ENCODE peak calls at places on chromosomes 3 and 15, in ten cellular contexts. One of them, this sample, is unnamed.

GRCh38 chr3:186955898-186956696 is 25.8 kb downstream of the ST6GAL1 start:
- DNase-seq in AG08395: no peak
- DNase-seq in progenitor cell of endocrine pancreas: no peak
- DNase-seq in foreskin melanocyte: no peak
- DNase-seq in left lung: no peak
- DNase-seq in Caki2: no peak
- DNase-seq in sciatic nerve: no peak
- DNase-seq in NCI-H748 treated with DMSO at 0.1 percent for 48 hours: no peak
- DNase-seq in cardiac septum: peak; percentile 65
- DNase-seq in NCI-H1105: no peak
- DNase-seq in this sample: no peak

GRCh38 chr3:33131328-33132018 is 17.7 kb downstream of the CRTAP start:
- DNase-seq in AG08395: peak; percentile 75
- DNase-seq in NCI-H1105: peak; percentile 5
- DNase-seq in cardiac septum: no peak
- DNase-seq in left lung: no peak
- DNase-seq in Caki2: peak; percentile 35
- DNase-seq in progenitor cell of endocrine pancreas: peak; percentile 33
- DNase-seq in sciatic nerve: no peak
- DNase-seq in foreskin melanocyte: peak; percentile 66
- DNase-seq in NCI-H748 treated with DMSO at 0.1 percent for 48 hours: peak; percentile 31
- DNase-seq in this sample: peak; percentile 46

GRCh38 chr3:163878396-163878795 is 1199.9 kb downstream of the SI start:
- DNase-seq in cardiac septum: no peak
- DNase-seq in progenitor cell of endocrine pancreas: no peak
- DNase-seq in Caki2: peak; percentile 21
- DNase-seq in left lung: no peak
- DNase-seq in NCI-H1105: no peak
- DNase-seq in sciatic nerve: no peak
- DNase-seq in AG08395: no peak
- DNase-seq in foreskin melanocyte: no peak
- DNase-seq in NCI-H748 treated with DMSO at 0.1 percent for 48 hours: no peak
- DNase-seq in this sample: no peak

GRCh38 chr3:13491206-13491974 is 11.3 kb downstream of the HDAC11 start:
- DNase-seq in cardiac septum: peak; percentile 66
- DNase-seq in NCI-H748 treated with DMSO at 0.1 percent for 48 hours: no peak
- DNase-seq in AG08395: no peak
- DNase-seq in sciatic nerve: peak; percentile 51
- DNase-seq in Caki2: no peak
- DNase-seq in foreskin melanocyte: no peak
- DNase-seq in left lung: no peak
- DNase-seq in progenitor cell of endocrine pancreas: no peak
- DNase-seq in NCI-H1105: no peak
- DNase-seq in this sample: no peak

GRCh38 chr3:183988216-183988790 is 29.4 kb downstream of the ABCC5 start:
- DNase-seq in AG08395: no peak
- DNase-seq in left lung: no peak
- DNase-seq in cardiac septum: no peak
- DNase-seq in sciatic nerve: no peak
- DNase-seq in NCI-H1105: no peak
- DNase-seq in progenitor cell of endocrine pancreas: no peak
- DNase-seq in NCI-H748 treated with DMSO at 0.1 percent for 48 hours: no peak
- DNase-seq in Caki2: no peak
- DNase-seq in foreskin melanocyte: no peak
- DNase-seq in this sample: no peak

GRCh38 chr3:72418149-72418686 is 430.0 kb downstream of the SHQ1 start:
- DNase-seq in sciatic nerve: no peak
- DNase-seq in NCI-H748 treated with DMSO at 0.1 percent for 48 hours: no peak
- DNase-seq in Caki2: no peak
- DNase-seq in left lung: no peak
- DNase-seq in progenitor cell of endocrine pancreas: no peak
- DNase-seq in foreskin melanocyte: peak; percentile 19
- DNase-seq in cardiac septum: no peak
- DNase-seq in AG08395: no peak
- DNase-seq in NCI-H1105: no peak
- DNase-seq in this sample: no peak

GRCh38 chr3:58022490-58022889 is 14.3 kb downstream of the FLNB start:
- DNase-seq in left lung: no peak
- DNase-seq in cardiac septum: no peak
- DNase-seq in progenitor cell of endocrine pancreas: no peak
- DNase-seq in foreskin melanocyte: no peak
- DNase-seq in AG08395: no peak
- DNase-seq in sciatic nerve: no peak
- DNase-seq in NCI-H1105: no peak
- DNase-seq in NCI-H748 treated with DMSO at 0.1 percent for 48 hours: no peak
- DNase-seq in Caki2: no peak
- DNase-seq in this sample: no peak

GRCh38 chr3:46239301-46239938 is 2.8 kb upstream of the CCR3 start:
- DNase-seq in NCI-H748 treated with DMSO at 0.1 percent for 48 hours: no peak
- DNase-seq in progenitor cell of endocrine pancreas: no peak
- DNase-seq in foreskin melanocyte: no peak
- DNase-seq in cardiac septum: no peak
- DNase-seq in left lung: no peak
- DNase-seq in AG08395: no peak
- DNase-seq in NCI-H1105: no peak
- DNase-seq in sciatic nerve: no peak
- DNase-seq in Caki2: no peak
- DNase-seq in this sample: no peak

GRCh38 chr15:33310481-33311311 is at the start of gene RYR3:
- DNase-seq in NCI-H1105: peak; percentile 11
- DNase-seq in foreskin melanocyte: no peak
- DNase-seq in sciatic nerve: no peak
- DNase-seq in progenitor cell of endocrine pancreas: peak; percentile 22
- DNase-seq in AG08395: no peak
- DNase-seq in left lung: peak; percentile 68
- DNase-seq in cardiac septum: no peak
- DNase-seq in NCI-H748 treated with DMSO at 0.1 percent for 48 hours: peak; percentile 44
- DNase-seq in Caki2: peak; percentile 71
- DNase-seq in this sample: no peak

GRCh38 chr3:64530434-64531049 is 157.3 kb downstream of the ADAMTS9 start:
- DNase-seq in sciatic nerve: peak; percentile 84
- DNase-seq in progenitor cell of endocrine pancreas: peak; percentile 39
- DNase-seq in AG08395: peak; percentile 84
- DNase-seq in NCI-H748 treated with DMSO at 0.1 percent for 48 hours: no peak
- DNase-seq in Caki2: peak; percentile 21
- DNase-seq in left lung: no peak
- DNase-seq in cardiac septum: no peak
- DNase-seq in NCI-H1105: peak; percentile 1
- DNase-seq in foreskin melanocyte: peak; percentile 48
- DNase-seq in this sample: peak; percentile 9

GRCh38 chr3:127137113-127137512 is 55.8 kb upstream of the PRR23E start:
- DNase-seq in Caki2: no peak
- DNase-seq in progenitor cell of endocrine pancreas: no peak
- DNase-seq in left lung: no peak
- DNase-seq in NCI-H1105: no peak
- DNase-seq in AG08395: no peak
- DNase-seq in foreskin melanocyte: no peak
- DNase-seq in sciatic nerve: no peak
- DNase-seq in cardiac septum: peak; percentile 75
- DNase-seq in NCI-H748 treated with DMSO at 0.1 percent for 48 hours: no peak
- DNase-seq in this sample: no peak

GRCh38 chr3:151837057-151837456 is 23.1 kb downstream of the AADAC start:
- DNase-seq in left lung: no peak
- DNase-seq in AG08395: peak; percentile 55
- DNase-seq in sciatic nerve: no peak
- DNase-seq in NCI-H1105: no peak
- DNase-seq in cardiac septum: no peak
- DNase-seq in NCI-H748 treated with DMSO at 0.1 percent for 48 hours: no peak
- DNase-seq in foreskin melanocyte: no peak
- DNase-seq in progenitor cell of endocrine pancreas: no peak
- DNase-seq in Caki2: peak; percentile 65
- DNase-seq in this sample: no peak

GRCh38 chr3:180700941-180701340 is 21.7 kb upstream of the CCDC39 start:
- DNase-seq in AG08395: no peak
- DNase-seq in NCI-H748 treated with DMSO at 0.1 percent for 48 hours: no peak
- DNase-seq in sciatic nerve: no peak
- DNase-seq in NCI-H1105: no peak
- DNase-seq in foreskin melanocyte: no peak
- DNase-seq in left lung: no peak
- DNase-seq in progenitor cell of endocrine pancreas: no peak
- DNase-seq in cardiac septum: no peak
- DNase-seq in Caki2: no peak
- DNase-seq in this sample: no peak

GRCh38 chr3:193744822-193745684 is 152.0 kb downstream of the OPA1 start:
- DNase-seq in cardiac septum: no peak
- DNase-seq in progenitor cell of endocrine pancreas: no peak
- DNase-seq in foreskin melanocyte: no peak
- DNase-seq in left lung: no peak
- DNase-seq in sciatic nerve: no peak
- DNase-seq in Caki2: no peak
- DNase-seq in NCI-H748 treated with DMSO at 0.1 percent for 48 hours: no peak
- DNase-seq in AG08395: no peak
- DNase-seq in NCI-H1105: no peak
- DNase-seq in this sample: no peak

GRCh38 chr3:111768571-111769100 is 90.4 kb upstream of the PHLDB2 start:
- DNase-seq in sciatic nerve: no peak
- DNase-seq in AG08395: no peak
- DNase-seq in progenitor cell of endocrine pancreas: no peak
- DNase-seq in NCI-H748 treated with DMSO at 0.1 percent for 48 hours: no peak
- DNase-seq in left lung: no peak
- DNase-seq in cardiac septum: no peak
- DNase-seq in NCI-H1105: no peak
- DNase-seq in foreskin melanocyte: peak; percentile 98
- DNase-seq in Caki2: peak; percentile 80
- DNase-seq in this sample: no peak

GRCh38 chr3:157906627-157907026 is 199.6 kb downstream of the SHOX2 start:
- DNase-seq in cardiac septum: no peak
- DNase-seq in foreskin melanocyte: no peak
- DNase-seq in AG08395: peak; percentile 74
- DNase-seq in NCI-H1105: no peak
- DNase-seq in Caki2: no peak
- DNase-seq in NCI-H748 treated with DMSO at 0.1 percent for 48 hours: no peak
- DNase-seq in left lung: no peak
- DNase-seq in sciatic nerve: no peak
- DNase-seq in progenitor cell of endocrine pancreas: no peak
- DNase-seq in this sample: no peak

GRCh38 chr3:177646749-177647148 is 449.5 kb upstream of the TBL1XR1 start:
- DNase-seq in foreskin melanocyte: no peak
- DNase-seq in progenitor cell of endocrine pancreas: no peak
- DNase-seq in sciatic nerve: no peak
- DNase-seq in AG08395: no peak
- DNase-seq in cardiac septum: no peak
- DNase-seq in NCI-H748 treated with DMSO at 0.1 percent for 48 hours: no peak
- DNase-seq in left lung: no peak
- DNase-seq in Caki2: peak; percentile 19
- DNase-seq in NCI-H1105: no peak
- DNase-seq in this sample: no peak

GRCh38 chr3:115233021-115233420 is 85.9 kb upstream of the ZBTB20 start:
- DNase-seq in left lung: no peak
- DNase-seq in NCI-H1105: no peak
- DNase-seq in NCI-H748 treated with DMSO at 0.1 percent for 48 hours: no peak
- DNase-seq in Caki2: no peak
- DNase-seq in foreskin melanocyte: no peak
- DNase-seq in cardiac septum: no peak
- DNase-seq in AG08395: peak; percentile 11
- DNase-seq in sciatic nerve: no peak
- DNase-seq in progenitor cell of endocrine pancreas: no peak
- DNase-seq in this sample: no peak

GRCh38 chr3:61967019-61967418 is 405.6 kb downstream of the PTPRG start:
- DNase-seq in Caki2: no peak
- DNase-seq in left lung: no peak
- DNase-seq in foreskin melanocyte: no peak
- DNase-seq in NCI-H1105: no peak
- DNase-seq in sciatic nerve: no peak
- DNase-seq in NCI-H748 treated with DMSO at 0.1 percent for 48 hours: no peak
- DNase-seq in AG08395: no peak
- DNase-seq in progenitor cell of endocrine pancreas: no peak
- DNase-seq in cardiac septum: no peak
- DNase-seq in this sample: no peak

GRCh38 chr3:42490243-42490642 is 12.2 kb upstream of the VIPR1 start:
- DNase-seq in NCI-H1105: no peak
- DNase-seq in progenitor cell of endocrine pancreas: no peak
- DNase-seq in AG08395: no peak
- DNase-seq in Caki2: no peak
- DNase-seq in sciatic nerve: no peak
- DNase-seq in foreskin melanocyte: no peak
- DNase-seq in left lung: peak; percentile 78
- DNase-seq in NCI-H748 treated with DMSO at 0.1 percent for 48 hours: no peak
- DNase-seq in cardiac septum: peak; percentile 81
- DNase-seq in this sample: no peak

GRCh38 chr15:78968539-78969271 is 23.9 kb upstream of the CTSH start:
- DNase-seq in Caki2: no peak
- DNase-seq in foreskin melanocyte: no peak
- DNase-seq in left lung: no peak
- DNase-seq in cardiac septum: no peak
- DNase-seq in NCI-H1105: no peak
- DNase-seq in sciatic nerve: no peak
- DNase-seq in NCI-H748 treated with DMSO at 0.1 percent for 48 hours: peak; percentile 1
- DNase-seq in AG08395: no peak
- DNase-seq in progenitor cell of endocrine pancreas: no peak
- DNase-seq in this sample: no peak

GRCh38 chr3:14772533-14773138 is 46.1 kb upstream of the FGD5 start:
- DNase-seq in Caki2: no peak
- DNase-seq in AG08395: no peak
- DNase-seq in foreskin melanocyte: no peak
- DNase-seq in NCI-H1105: no peak
- DNase-seq in progenitor cell of endocrine pancreas: no peak
- DNase-seq in sciatic nerve: no peak
- DNase-seq in cardiac septum: peak; percentile 67
- DNase-seq in left lung: no peak
- DNase-seq in NCI-H748 treated with DMSO at 0.1 percent for 48 hours: no peak
- DNase-seq in this sample: no peak

GRCh38 chr15:81279621-81280051 is 44.3 kb downstream of the STARD5 start:
- DNase-seq in Caki2: peak; percentile 57
- DNase-seq in sciatic nerve: no peak
- DNase-seq in cardiac septum: no peak
- DNase-seq in progenitor cell of endocrine pancreas: no peak
- DNase-seq in AG08395: no peak
- DNase-seq in NCI-H1105: no peak
- DNase-seq in NCI-H748 treated with DMSO at 0.1 percent for 48 hours: no peak
- DNase-seq in foreskin melanocyte: no peak
- DNase-seq in left lung: no peak
- DNase-seq in this sample: no peak

GRCh38 chr3:29291982-29292363 is 11.1 kb downstream of the RBMS3 start:
- DNase-seq in left lung: no peak
- DNase-seq in foreskin melanocyte: no peak
- DNase-seq in Caki2: no peak
- DNase-seq in AG08395: no peak
- DNase-seq in progenitor cell of endocrine pancreas: no peak
- DNase-seq in cardiac septum: no peak
- DNase-seq in NCI-H748 treated with DMSO at 0.1 percent for 48 hours: no peak
- DNase-seq in sciatic nerve: no peak
- DNase-seq in NCI-H1105: no peak
- DNase-seq in this sample: no peak

GRCh38 chr15:52563499-52564060 is 5.2 kb downstream of the ARPP19 start:
- DNase-seq in left lung: no peak
- DNase-seq in AG08395: no peak
- DNase-seq in NCI-H748 treated with DMSO at 0.1 percent for 48 hours: peak; percentile 60
- DNase-seq in sciatic nerve: no peak
- DNase-seq in NCI-H1105: no peak
- DNase-seq in progenitor cell of endocrine pancreas: no peak
- DNase-seq in foreskin melanocyte: peak; percentile 60
- DNase-seq in Caki2: no peak
- DNase-seq in cardiac septum: no peak
- DNase-seq in this sample: no peak

GRCh38 chr3:39269528-39269927 is 10.3 kb downstream of the CX3CR1 start:
- DNase-seq in left lung: no peak
- DNase-seq in NCI-H748 treated with DMSO at 0.1 percent for 48 hours: no peak
- DNase-seq in foreskin melanocyte: no peak
- DNase-seq in cardiac septum: no peak
- DNase-seq in Caki2: no peak
- DNase-seq in NCI-H1105: no peak
- DNase-seq in AG08395: no peak
- DNase-seq in sciatic nerve: no peak
- DNase-seq in progenitor cell of endocrine pancreas: no peak
- DNase-seq in this sample: no peak

GRCh38 chr3:185319801-185320200 is 43.1 kb upstream of the MAP3K13 start:
- DNase-seq in AG08395: no peak
- DNase-seq in Caki2: no peak
- DNase-seq in NCI-H1105: no peak
- DNase-seq in NCI-H748 treated with DMSO at 0.1 percent for 48 hours: no peak
- DNase-seq in cardiac septum: no peak
- DNase-seq in left lung: no peak
- DNase-seq in foreskin melanocyte: no peak
- DNase-seq in sciatic nerve: no peak
- DNase-seq in progenitor cell of endocrine pancreas: no peak
- DNase-seq in this sample: no peak

GRCh38 chr3:106228271-106228670 is 359.5 kb upstream of the CBLB start:
- DNase-seq in Caki2: no peak
- DNase-seq in NCI-H748 treated with DMSO at 0.1 percent for 48 hours: no peak
- DNase-seq in sciatic nerve: no peak
- DNase-seq in NCI-H1105: no peak
- DNase-seq in progenitor cell of endocrine pancreas: no peak
- DNase-seq in foreskin melanocyte: no peak
- DNase-seq in cardiac septum: no peak
- DNase-seq in left lung: no peak
- DNase-seq in AG08395: no peak
- DNase-seq in this sample: no peak